ENCODE peak calls at places on chromosomes 7 and 10, in nine cellular contexts. E is astrocyte of the spinal cord, P is fibroblast of lung, I is kidney tubule cell, A is NCI-H1105, M is Kasumi-1, Y is tibial nerve, V is neural crest cell, U is germinal center. Z is an unnamed sample.

GRCh38 chr7:124398937-124399552 is 366.2 kb upstream of the TMEM229A start:
- DNase-seq in E (no peak), P (no peak), I (no peak), A (no peak), M (no peak), Y (no peak), V (no peak), U (no peak), Z (no peak)

GRCh38 chr7:5408777-5409176 is 14.9 kb downstream of the TNRC18 start:
- DNase-seq in E (peak; percentile 63), P (peak; percentile 50), I (peak; percentile 48), A (no peak), M (no peak), Y (no peak), V (no peak), U (no peak), Z (peak; percentile 66)

GRCh38 chr10:74234569-74234968 is 83.5 kb downstream of the ADK start:
- DNase-seq in E (peak; percentile 44), P (peak; percentile 53), I (no peak), A (no peak), M (peak; percentile 68), Y (no peak), V (no peak), U (no peak), Z (no peak)

GRCh38 chr10:89029785-89030437 is 39.3 kb downstream of the FAS start:
- DNase-seq in E (peak; percentile 81), P (peak; percentile 90), I (peak; percentile 76), A (peak; percentile 44), M (peak; percentile 93), Y (peak; percentile 47), V (peak; percentile 67), U (peak; percentile 44), Z (peak; percentile 74)

GRCh38 chr7:138004936-138005335 is 3.0 kb upstream of the CREB3L2 start:
- DNase-seq in E (no peak), P (no peak), I (no peak), A (no peak), M (no peak), Y (no peak), V (no peak), U (no peak), Z (no peak)

GRCh38 chr10:132726194-132726593 is 59.8 kb downstream of the NKX6-2 start:
- DNase-seq in E (no peak), P (no peak), I (no peak), A (no peak), M (no peak), Y (no peak), V (no peak), U (no peak), Z (no peak)

GRCh38 chr10:130336612-130337304 is 200.6 kb downstream of the GLRX3 start:
- DNase-seq in E (no peak), P (no peak), I (no peak), A (no peak), M (no peak), Y (no peak), V (no peak), U (no peak), Z (no peak)

GRCh38 chr10:34861293-34862004 is 46.4 kb upstream of the PARD3 start:
- DNase-seq in E (peak; percentile 6), P (peak; percentile 75), I (no peak), A (peak; percentile 72), M (no peak), Y (peak; percentile 46), V (no peak), U (no peak), Z (no peak)

GRCh38 chr7:72539702-72540101 is 127.6 kb upstream of the CALN1 start:
- DNase-seq in E (no peak), P (no peak), I (no peak), A (no peak), M (no peak), Y (no peak), V (no peak), U (no peak), Z (no peak)

GRCh38 chr10:78829570-78829969 is 239.2 kb upstream of the ZMIZ1 start:
- DNase-seq in E (peak; percentile 20), P (no peak), I (peak; percentile 45), A (no peak), M (no peak), Y (no peak), V (no peak), U (no peak), Z (peak; percentile 15)

GRCh38 chr10:111298031-111298430 is 221.2 kb downstream of the ADRA2A start:
- DNase-seq in E (no peak), P (no peak), I (no peak), A (no peak), M (no peak), Y (no peak), V (no peak), U (no peak), Z (no peak)